ENCODE peak calls at places on chromosomes 3 and 15, in nine cellular contexts. W is SK-N-SH; C is spleen; E is brain microvascular endothelial cell; T is stomach; V is GM23338; B is neural crest cell; H is CD4-positive, alpha-beta T cell; I is WTC11. G is an unnamed sample.

GRCh38 chr3:23330568-23330967 is 127.4 kb downstream of the UBE2E2 start:
- DNase-seq in V (no peak), I (no peak), C (no peak), E (no peak), W (no peak), H (no peak), B (no peak), T (no peak), G (no peak)

GRCh38 chr15:47794266-47794914 is 77.1 kb downstream of the SEMA6D start:
- DNase-seq in T (no peak), E (peak), H (no peak), B (no peak), V (no peak), C (no peak), W (no peak), I (no peak), G (no peak)

GRCh38 chr3:56976666-56977560 is 83.6 kb upstream of the SPATA12 start:
- DNase-seq in V (peak), W (peak), E (peak), B (no peak), T (no peak), I (no peak), H (no peak), C (no peak), G (peak)

GRCh38 chr15:101396484-101397261 is 92.8 kb downstream of the PCSK6 start:
- DNase-seq in T (peak), V (peak), W (no peak), C (no peak), E (no peak), I (no peak), H (no peak), B (no peak), G (no peak)

GRCh38 chr15:55007561-55007960 is 189.2 kb downstream of the RSL24D1 start:
- DNase-seq in B (no peak), I (no peak), W (no peak), C (no peak), T (no peak), V (no peak), E (no peak), H (no peak), G (no peak)

GRCh38 chr3:194086251-194087075 is 49.5 kb upstream of the HES1 start:
- DNase-seq in I (no peak), H (no peak), B (no peak), C (no peak), E (peak), T (peak), V (peak), W (no peak), G (no peak)

GRCh38 chr3:149575213-149575961 is 82.4 kb downstream of the WWTR1 start:
- DNase-seq in T (no peak), B (no peak), V (no peak), I (no peak), W (no peak), H (no peak), C (no peak), E (peak), G (no peak)

GRCh38 chr3:196193738-196194541 is 17.3 kb downstream of the ZDHHC19 start:
- DNase-seq in V (no peak), W (peak), C (peak), T (peak), B (no peak), E (no peak), H (no peak), I (no peak), G (no peak)

GRCh38 chr3:42180901-42181300 is 85.1 kb downstream of the CCK start:
- DNase-seq in B (no peak), T (no peak), H (no peak), C (no peak), I (no peak), W (no peak), V (no peak), E (no peak), G (no peak)

GRCh38 chr15:88636039-88636438 is 2.8 kb upstream of the ISG20 start:
- DNase-seq in I (no peak), V (peak), W (no peak), T (peak), C (peak), H (peak), E (no peak), B (no peak), G (no peak)

GRCh38 chr3:37906734-37907282 is 45.1 kb downstream of the CTDSPL start:
- DNase-seq in I (no peak), H (no peak), T (no peak), W (no peak), C (no peak), E (no peak), B (no peak), V (no peak), G (no peak)

GRCh38 chr15:99537344-99537743 is 28.4 kb upstream of the MEF2A start:
- DNase-seq in H (no peak), V (no peak), I (no peak), W (no peak), E (peak), C (no peak), T (no peak), B (no peak), G (peak)

GRCh38 chr3:174232658-174233429 is 626.3 kb upstream of the NAALADL2 start:
- DNase-seq in B (no peak), E (no peak), W (no peak), I (no peak), V (peak), H (no peak), T (no peak), C (no peak), G (no peak)

GRCh38 chr3:3015472-3016089 is 94.6 kb downstream of the IL5RA start:
- DNase-seq in H (no peak), E (no peak), C (no peak), T (no peak), B (peak), I (no peak), V (peak), W (peak), G (no peak)

GRCh38 chr15:56261854-56262509 is 18.3 kb upstream of the RFX7 start:
- DNase-seq in C (no peak), V (no peak), T (peak), E (no peak), B (no peak), H (no peak), W (no peak), I (no peak), G (no peak)

GRCh38 chr3:141929341-141929995 is 53.0 kb downstream of the ATP1B3 start:
- DNase-seq in W (no peak), V (no peak), I (no peak), C (no peak), H (no peak), E (no peak), T (no peak), B (no peak), G (no peak)

GRCh38 chr3:169112153-169112892 is 551.2 kb downstream of the MECOM start:
- DNase-seq in I (no peak), V (no peak), B (no peak), T (no peak), C (no peak), W (no peak), E (peak), H (no peak), G (no peak)

GRCh38 chr15:34514251-34514760 is 69.1 kb downstream of the GOLGA8B start:
- DNase-seq in E (no peak), C (peak), T (no peak), W (peak), I (peak), H (no peak), B (no peak), V (peak), G (peak)

GRCh38 chr3:38283810-38284775 is 2.0 kb downstream of the SLC22A14 start:
- DNase-seq in W (no peak), T (no peak), E (no peak), H (no peak), I (no peak), B (no peak), C (no peak), V (no peak), G (no peak)

GRCh38 chr3:23475446-23475845 is 272.3 kb downstream of the UBE2E2 start:
- DNase-seq in H (no peak), V (no peak), E (no peak), B (no peak), T (no peak), W (no peak), I (no peak), C (no peak), G (no peak)

GRCh38 chr3:4522962-4523361 is 29.8 kb downstream of the ITPR1 start:
- DNase-seq in T (no peak), H (no peak), I (no peak), V (no peak), E (no peak), C (no peak), B (no peak), W (no peak), G (no peak)

GRCh38 chr3:99396651-99397050 is 241.7 kb upstream of the COL8A1 start:
- DNase-seq in W (no peak), B (no peak), H (no peak), T (no peak), E (no peak), I (no peak), V (no peak), C (no peak), G (no peak)

GRCh38 chr3:108554233-108554632 is 35.0 kb downstream of the CIP2A start:
- DNase-seq in C (no peak), V (no peak), I (no peak), W (no peak), H (no peak), B (no peak), T (no peak), E (no peak), G (no peak)

GRCh38 chr3:138974467-138974866 is 27.4 kb downstream of the FOXL2NB start:
- DNase-seq in I (no peak), V (no peak), B (no peak), H (no peak), C (no peak), W (no peak), E (peak), T (no peak), G (no peak)

GRCh38 chr3:33212406-33212805 is 6.2 kb downstream of the SUSD5 start:
- DNase-seq in W (no peak), T (no peak), C (no peak), V (no peak), I (no peak), E (no peak), H (no peak), B (no peak), G (no peak)

GRCh38 chr3:88807471-88808090 is 299.8 kb upstream of the EPHA3 start:
- DNase-seq in B (no peak), W (no peak), E (peak), C (no peak), T (no peak), V (no peak), I (no peak), H (no peak), G (no peak)

GRCh38 chr3:26293351-26293750 is 329.2 kb upstream of the LRRC3B start:
- DNase-seq in C (no peak), V (no peak), T (no peak), H (no peak), B (no peak), E (no peak), I (no peak), W (no peak), G (no peak)

DNA sequence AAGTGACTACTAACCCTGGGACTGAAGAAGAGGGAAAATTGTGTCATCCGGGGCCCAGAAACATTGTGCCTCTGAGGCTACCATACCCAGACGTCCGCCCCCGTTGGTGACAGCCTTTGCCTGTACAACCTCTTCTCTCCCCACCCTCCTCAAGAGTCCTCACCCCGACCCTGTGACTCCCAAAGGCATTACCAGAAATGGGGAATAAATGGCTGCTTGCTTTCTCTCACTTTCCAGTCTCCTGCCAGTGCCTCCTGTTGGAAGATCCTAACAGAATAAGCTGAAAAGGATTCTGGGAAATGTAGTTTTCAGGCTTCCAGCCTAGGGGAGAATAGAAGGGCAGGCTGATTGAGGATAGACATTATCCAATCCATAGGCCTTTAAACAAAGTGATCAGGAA is 30.8 kb upstream of the SLC25A36 start:
- DNase-seq in E (no peak), H (no peak), I (no peak), C (no peak), B (no peak), W (peak), T (no peak), V (peak), G (peak)
- TF ChIP-seq CTCF in E (peak), H (no peak), I (no peak), C (no peak), B (no peak), W (no peak), T (no peak), V (peak), G (no peak)

GRCh38 chr3:61688307-61688695 is 126.9 kb downstream of the PTPRG start:
- DNase-seq in V (peak), W (no peak), H (no peak), C (no peak), B (peak), E (no peak), T (no peak), I (peak), G (peak)
- TF ChIP-seq CTCF in V (no peak), W (no peak), H (no peak), C (no peak), B (no peak), E (no peak), T (no peak), I (no peak), G (no peak)

GRCh38 chr15:69213786-69214185 is 53.4 kb downstream of the GLCE start:
- DNase-seq in H (no peak), E (no peak), V (peak), I (no peak), W (no peak), C (no peak), T (no peak), B (no peak), G (no peak)
- TF ChIP-seq CTCF in H (no peak), E (peak), V (no peak), I (peak), W (peak), C (no peak), T (no peak), B (peak), G (peak)

GRCh38 chr3:82329300-82329699 is 567.9 kb upstream of the GBE1 start:
- DNase-seq in W (no peak), C (no peak), E (no peak), I (no peak), B (no peak), V (no peak), T (no peak), H (no peak), G (no peak)
- TF ChIP-seq CTCF in W (peak), C (no peak), E (no peak), I (peak), B (peak), V (no peak), T (no peak), H (no peak), G (peak)

GRCh38 chr3:69647710-69648109 is 91.6 kb upstream of the MITF start:
- DNase-seq in B (no peak), I (no peak), W (no peak), H (no peak), T (no peak), V (no peak), C (no peak), E (peak), G (no peak)
- TF ChIP-seq CTCF in B (no peak), I (no peak), W (no peak), H (no peak), T (no peak), V (no peak), C (no peak), E (no peak), G (no peak)

GRCh38 chr15:85334241-85334640 is 46.2 kb upstream of the AKAP13 start:
- DNase-seq in C (no peak), I (no peak), W (no peak), H (no peak), T (no peak), V (no peak), B (no peak), E (no peak), G (no peak)

GRCh38 chr15:85331666-85332261 is 48.6 kb upstream of the AKAP13 start:
- DNase-seq in C (no peak), E (no peak), B (no peak), H (no peak), W (no peak), V (no peak), T (no peak), I (no peak), G (no peak)

GRCh38 chr15:85333132-85333831 is 47.1 kb upstream of the AKAP13 start:
- DNase-seq in W (no peak), I (no peak), H (no peak), C (no peak), T (no peak), V (no peak), B (no peak), E (peak), G (no peak)

GRCh38 chr15:85329561-85330421 is 50.6 kb upstream of the AKAP13 start:
- DNase-seq in H (no peak), B (no peak), V (no peak), E (peak), I (no peak), C (peak), T (no peak), W (peak), G (no peak)

DNA sequence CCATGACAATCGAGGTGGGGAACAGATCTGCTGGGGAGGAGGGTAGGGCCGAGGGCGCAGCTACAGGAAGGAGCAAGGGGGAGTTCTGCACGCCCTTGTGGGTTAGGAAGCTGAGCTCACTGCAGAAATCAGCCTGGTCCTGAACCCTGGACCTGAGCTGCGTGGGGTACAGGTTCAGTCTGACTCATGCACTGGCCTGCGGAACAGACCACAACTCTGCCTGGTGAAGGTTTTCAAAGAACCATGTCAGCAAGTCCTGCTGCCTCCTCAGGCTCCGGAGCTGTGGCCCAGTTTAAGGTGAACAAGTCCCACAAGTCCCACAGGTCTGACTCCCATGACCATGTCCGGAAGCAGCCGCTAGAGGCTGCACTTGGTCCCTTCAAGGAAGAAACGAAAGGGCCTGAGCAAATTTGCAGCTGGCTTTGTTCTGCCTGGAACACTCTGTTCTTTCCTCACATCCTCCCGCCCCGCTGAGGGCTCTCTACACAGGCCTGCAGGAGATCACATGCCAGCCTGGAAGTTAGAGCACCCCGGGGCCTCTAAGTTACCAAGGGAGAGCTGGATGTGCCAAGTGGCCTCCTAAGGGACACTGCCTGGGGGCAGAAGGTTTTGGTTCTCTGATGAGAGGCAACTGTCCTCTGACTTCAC is 49.3 kb upstream of the AKAP13 start:
- DNase-seq in C (peak), W (peak), B (peak), H (peak), T (peak), V (peak), E (peak), I (peak), G (peak)
- TF ChIP-seq CTCF in C (peak), W (peak), B (peak), H (peak), T (peak), V (peak), E (peak), I (no peak), G (peak)

DNA sequence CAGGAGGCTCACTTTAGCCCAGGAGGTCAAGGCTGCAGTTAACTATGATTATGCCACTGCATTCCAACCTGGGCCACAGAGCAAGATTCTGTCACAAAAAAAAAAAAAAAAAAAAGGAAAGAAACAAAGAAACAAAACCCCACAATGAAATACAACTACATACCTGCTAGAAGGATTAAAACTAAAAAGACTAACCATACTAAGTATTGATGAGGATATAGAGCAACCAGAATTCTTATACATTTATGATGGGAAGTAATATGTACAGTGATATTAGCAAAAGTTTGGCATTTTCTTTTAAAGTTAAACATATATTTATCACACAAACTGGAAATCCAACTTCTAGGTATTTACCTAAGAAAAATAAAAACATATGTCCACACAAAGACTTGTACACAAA is 40.2 kb upstream of the FOXB1 start:
- DNase-seq in B (no peak), T (no peak), V (no peak), I (no peak), H (no peak), E (no peak), C (no peak), W (no peak), G (no peak)
- TF ChIP-seq CTCF in B (no peak), T (no peak), V (no peak), I (no peak), H (no peak), E (no peak), C (no peak), W (no peak), G (no peak)

GRCh38 chr15:96321422-96322391 is 8.8 kb upstream of the NR2F2 start:
- DNase-seq in B (peak), V (peak), I (peak), T (peak), C (peak), W (no peak), E (peak), H (no peak), G (peak)
- TF ChIP-seq CTCF in B (no peak), V (no peak), I (no peak), T (no peak), C (no peak), W (no peak), E (peak), H (no peak), G (no peak)